ENCODE peak calls at places on chromosomes 1 and 21, in eight cellular contexts. One of them, this sample, is unnamed.

GRCh38 chr1:239232921-239233320 is 153.4 kb upstream of the CHRM3 start:
- DNase-seq in left ventricle myocardium inferior: no peak
- DNase-seq in mammary epithelial cell: no peak
- DNase-seq in astrocyte: no peak
- DNase-seq in transverse colon: no peak
- DNase-seq in pancreas: no peak
- DNase-seq in activated CD8-positive, alpha-beta T cell treated with anti-CD3 and anti-CD28 coated beads for 36 hours: no peak
- DNase-seq in uterus: no peak
- DNase-seq in this sample: no peak

GRCh38 chr21:20721151-20721550 is 277.1 kb upstream of the NCAM2 start:
- DNase-seq in left ventricle myocardium inferior: no peak
- DNase-seq in mammary epithelial cell: no peak
- DNase-seq in astrocyte: peak; percentile 43
- DNase-seq in transverse colon: no peak
- DNase-seq in pancreas: no peak
- DNase-seq in activated CD8-positive, alpha-beta T cell treated with anti-CD3 and anti-CD28 coated beads for 36 hours: no peak
- DNase-seq in uterus: no peak
- DNase-seq in this sample: no peak

GRCh38 chr1:204104331-204105222 is 31.7 kb downstream of the SOX13 start:
- DNase-seq in left ventricle myocardium inferior: no peak
- DNase-seq in mammary epithelial cell: peak; percentile 17
- DNase-seq in astrocyte: peak; percentile 29
- DNase-seq in transverse colon: peak; percentile 71
- DNase-seq in pancreas: no peak
- DNase-seq in activated CD8-positive, alpha-beta T cell treated with anti-CD3 and anti-CD28 coated beads for 36 hours: peak; percentile 47
- DNase-seq in uterus: no peak
- DNase-seq in this sample: no peak

GRCh38 chr1:192311281-192311680 is 5.5 kb upstream of the RGS21 start:
- DNase-seq in left ventricle myocardium inferior: no peak
- DNase-seq in mammary epithelial cell: peak; percentile 10
- DNase-seq in astrocyte: peak; percentile 27
- DNase-seq in transverse colon: no peak
- DNase-seq in pancreas: no peak
- DNase-seq in activated CD8-positive, alpha-beta T cell treated with anti-CD3 and anti-CD28 coated beads for 36 hours: no peak
- DNase-seq in uterus: no peak
- DNase-seq in this sample: peak; percentile 10

GRCh38 chr1:31723828-31724359 is 20.1 kb upstream of the COL16A1 start:
- DNase-seq in left ventricle myocardium inferior: peak; percentile 60
- DNase-seq in mammary epithelial cell: peak; percentile 84
- DNase-seq in astrocyte: peak; percentile 64
- DNase-seq in transverse colon: peak; percentile 72
- DNase-seq in pancreas: peak; percentile 75
- DNase-seq in activated CD8-positive, alpha-beta T cell treated with anti-CD3 and anti-CD28 coated beads for 36 hours: peak; percentile 67
- DNase-seq in uterus: peak; percentile 45
- DNase-seq in this sample: no peak

GRCh38 chr1:92411511-92411910 is 75.2 kb downstream of the GFI1 start:
- DNase-seq in left ventricle myocardium inferior: no peak
- DNase-seq in mammary epithelial cell: peak; percentile 31
- DNase-seq in astrocyte: peak; percentile 54
- DNase-seq in transverse colon: peak; percentile 46
- DNase-seq in pancreas: no peak
- DNase-seq in activated CD8-positive, alpha-beta T cell treated with anti-CD3 and anti-CD28 coated beads for 36 hours: peak; percentile 11
- DNase-seq in uterus: no peak
- DNase-seq in this sample: peak; percentile 42

GRCh38 chr1:68231627-68232303 is 558 bp downstream of the WLS start:
- DNase-seq in left ventricle myocardium inferior: peak; percentile 65
- DNase-seq in mammary epithelial cell: peak; percentile 68
- DNase-seq in astrocyte: peak; percentile 67
- DNase-seq in transverse colon: peak; percentile 69
- DNase-seq in pancreas: peak; percentile 61
- DNase-seq in activated CD8-positive, alpha-beta T cell treated with anti-CD3 and anti-CD28 coated beads for 36 hours: no peak
- DNase-seq in uterus: peak; percentile 67
- DNase-seq in this sample: no peak

GRCh38 chr1:116690809-116691323 is 23.3 kb upstream of the IGSF3 start:
- DNase-seq in left ventricle myocardium inferior: no peak
- DNase-seq in mammary epithelial cell: no peak
- DNase-seq in astrocyte: no peak
- DNase-seq in transverse colon: no peak
- DNase-seq in pancreas: no peak
- DNase-seq in activated CD8-positive, alpha-beta T cell treated with anti-CD3 and anti-CD28 coated beads for 36 hours: no peak
- DNase-seq in uterus: no peak
- DNase-seq in this sample: no peak

GRCh38 chr1:183597656-183598055 is 7.4 kb upstream of the NCF2 start:
- DNase-seq in left ventricle myocardium inferior: no peak
- DNase-seq in mammary epithelial cell: no peak
- DNase-seq in astrocyte: no peak
- DNase-seq in transverse colon: no peak
- DNase-seq in pancreas: no peak
- DNase-seq in activated CD8-positive, alpha-beta T cell treated with anti-CD3 and anti-CD28 coated beads for 36 hours: no peak
- DNase-seq in uterus: no peak
- DNase-seq in this sample: no peak

GRCh38 chr1:24586970-24587820 is 31.3 kb downstream of the NCMAP start:
- DNase-seq in left ventricle myocardium inferior: no peak
- DNase-seq in mammary epithelial cell: peak; percentile 39
- DNase-seq in astrocyte: peak; percentile 25
- DNase-seq in transverse colon: peak; percentile 39
- DNase-seq in pancreas: no peak
- DNase-seq in activated CD8-positive, alpha-beta T cell treated with anti-CD3 and anti-CD28 coated beads for 36 hours: peak; percentile 70
- DNase-seq in uterus: no peak
- DNase-seq in this sample: peak; percentile 14

GRCh38 chr1:32426489-32427255 is 32.4 kb upstream of the BSDC1 start:
- DNase-seq in left ventricle myocardium inferior: no peak
- DNase-seq in mammary epithelial cell: no peak
- DNase-seq in astrocyte: peak; percentile 12
- DNase-seq in transverse colon: peak; percentile 17
- DNase-seq in pancreas: peak; percentile 24
- DNase-seq in activated CD8-positive, alpha-beta T cell treated with anti-CD3 and anti-CD28 coated beads for 36 hours: no peak
- DNase-seq in uterus: peak; percentile 30
- DNase-seq in this sample: no peak

GRCh38 chr1:43853161-43853921 is 80.3 kb upstream of the ARTN start:
- DNase-seq in left ventricle myocardium inferior: peak; percentile 74
- DNase-seq in mammary epithelial cell: peak; percentile 58
- DNase-seq in astrocyte: peak; percentile 85
- DNase-seq in transverse colon: peak; percentile 78
- DNase-seq in pancreas: peak; percentile 52
- DNase-seq in activated CD8-positive, alpha-beta T cell treated with anti-CD3 and anti-CD28 coated beads for 36 hours: peak; percentile 52
- DNase-seq in uterus: no peak
- DNase-seq in this sample: peak; percentile 56

GRCh38 chr1:110170726-110171125 is 20.4 kb downstream of the SLC6A17 start:
- DNase-seq in left ventricle myocardium inferior: no peak
- DNase-seq in mammary epithelial cell: no peak
- DNase-seq in astrocyte: no peak
- DNase-seq in transverse colon: no peak
- DNase-seq in pancreas: no peak
- DNase-seq in activated CD8-positive, alpha-beta T cell treated with anti-CD3 and anti-CD28 coated beads for 36 hours: no peak
- DNase-seq in uterus: no peak
- DNase-seq in this sample: no peak

GRCh38 chr1:31387612-31388011 is 14.7 kb upstream of the FABP3 start:
- DNase-seq in left ventricle myocardium inferior: no peak
- DNase-seq in mammary epithelial cell: no peak
- DNase-seq in astrocyte: no peak
- DNase-seq in transverse colon: no peak
- DNase-seq in pancreas: no peak
- DNase-seq in activated CD8-positive, alpha-beta T cell treated with anti-CD3 and anti-CD28 coated beads for 36 hours: no peak
- DNase-seq in uterus: no peak
- DNase-seq in this sample: no peak

GRCh38 chr1:150186789-150187559 is 37.3 kb downstream of the PLEKHO1 start:
- DNase-seq in left ventricle myocardium inferior: no peak
- DNase-seq in mammary epithelial cell: peak; percentile 23
- DNase-seq in astrocyte: peak; percentile 78
- DNase-seq in transverse colon: no peak
- DNase-seq in pancreas: no peak
- DNase-seq in activated CD8-positive, alpha-beta T cell treated with anti-CD3 and anti-CD28 coated beads for 36 hours: peak; percentile 34
- DNase-seq in uterus: no peak
- DNase-seq in this sample: peak; percentile 17

GRCh38 chr1:245041058-245041698 is 113.6 kb upstream of the KIF26B start:
- DNase-seq in left ventricle myocardium inferior: no peak
- DNase-seq in mammary epithelial cell: no peak
- DNase-seq in astrocyte: no peak
- DNase-seq in transverse colon: no peak
- DNase-seq in pancreas: no peak
- DNase-seq in activated CD8-positive, alpha-beta T cell treated with anti-CD3 and anti-CD28 coated beads for 36 hours: no peak
- DNase-seq in uterus: no peak
- DNase-seq in this sample: no peak
- TF ChIP-seq CTCF in left ventricle myocardium inferior: no peak
- TF ChIP-seq CTCF in mammary epithelial cell: no peak
- TF ChIP-seq CTCF in astrocyte: no peak
- TF ChIP-seq CTCF in transverse colon: no peak
- TF ChIP-seq CTCF in pancreas: no peak
- TF ChIP-seq CTCF in activated CD8-positive, alpha-beta T cell treated with anti-CD3 and anti-CD28 coated beads for 36 hours: no peak
- TF ChIP-seq CTCF in uterus: no peak
- TF ChIP-seq CTCF in this sample: no peak

GRCh38 chr1:212700892-212701819 is 1.5 kb upstream of the BATF3 start:
- DNase-seq in left ventricle myocardium inferior: peak; percentile 46
- DNase-seq in mammary epithelial cell: no peak
- DNase-seq in astrocyte: peak; percentile 48
- DNase-seq in transverse colon: peak; percentile 39
- DNase-seq in pancreas: peak; percentile 34
- DNase-seq in activated CD8-positive, alpha-beta T cell treated with anti-CD3 and anti-CD28 coated beads for 36 hours: peak; percentile 55
- DNase-seq in uterus: peak; percentile 58
- DNase-seq in this sample: peak; percentile 13
- TF ChIP-seq CTCF in left ventricle myocardium inferior: peak; percentile 23
- TF ChIP-seq CTCF in mammary epithelial cell: no peak
- TF ChIP-seq CTCF in astrocyte: no peak
- TF ChIP-seq CTCF in transverse colon: no peak
- TF ChIP-seq CTCF in pancreas: no peak
- TF ChIP-seq CTCF in activated CD8-positive, alpha-beta T cell treated with anti-CD3 and anti-CD28 coated beads for 36 hours: no peak
- TF ChIP-seq CTCF in uterus: peak; percentile 17
- TF ChIP-seq CTCF in this sample: peak; percentile 24

DNA sequence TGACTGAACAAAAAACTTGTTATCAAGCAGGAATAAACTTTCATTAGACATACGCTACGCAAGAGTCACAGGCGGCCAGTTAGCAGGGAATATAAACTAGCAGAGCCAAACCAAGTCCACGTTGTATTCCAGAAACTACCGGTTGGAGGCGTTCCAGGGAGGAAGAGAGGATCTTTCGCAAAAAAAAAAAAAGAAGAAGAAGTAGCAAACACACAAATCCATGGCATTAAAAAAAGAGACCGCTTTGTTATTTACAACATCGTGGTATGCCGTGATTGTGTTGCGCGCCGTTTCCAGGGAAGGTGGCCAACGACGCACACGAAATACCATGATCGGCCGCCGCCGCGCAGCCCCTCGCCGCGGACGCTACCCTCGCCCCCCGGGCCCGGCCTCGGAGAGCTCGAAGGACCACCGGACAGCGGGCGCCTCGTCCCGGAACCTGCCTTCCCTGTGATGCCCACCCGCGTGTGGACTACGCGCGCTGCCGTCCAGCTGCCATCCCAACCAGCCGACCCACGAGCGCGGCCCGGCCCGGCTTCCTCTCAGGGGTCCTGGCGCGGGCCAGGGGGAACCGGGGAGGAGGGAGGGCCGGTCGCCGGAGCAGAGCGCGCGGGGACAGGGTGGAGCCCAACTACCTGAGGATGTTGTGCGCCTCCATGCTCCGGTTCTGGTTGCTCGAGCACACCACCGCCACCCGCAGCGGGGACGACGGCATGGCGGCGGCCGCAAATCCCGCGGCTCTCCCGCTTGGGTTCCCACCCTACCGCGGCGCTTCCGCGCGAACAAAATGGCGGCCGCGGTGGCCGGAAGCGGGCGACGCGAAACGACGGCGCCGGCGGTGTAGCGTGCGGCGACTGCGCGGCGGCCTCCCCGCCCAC is 581 bp downstream of the SSU72 start:
- DNase-seq in left ventricle myocardium inferior: peak; percentile 63
- DNase-seq in mammary epithelial cell: peak; percentile 49
- DNase-seq in astrocyte: peak; percentile 41
- DNase-seq in transverse colon: peak; percentile 65
- DNase-seq in pancreas: peak; percentile 66
- DNase-seq in activated CD8-positive, alpha-beta T cell treated with anti-CD3 and anti-CD28 coated beads for 36 hours: peak; percentile 71
- DNase-seq in uterus: no peak
- DNase-seq in this sample: no peak
- TF ChIP-seq CTCF in left ventricle myocardium inferior: peak; percentile 5
- TF ChIP-seq CTCF in mammary epithelial cell: peak; percentile 16
- TF ChIP-seq CTCF in astrocyte: no peak
- TF ChIP-seq CTCF in transverse colon: no peak
- TF ChIP-seq CTCF in pancreas: no peak
- TF ChIP-seq CTCF in activated CD8-positive, alpha-beta T cell treated with anti-CD3 and anti-CD28 coated beads for 36 hours: peak; percentile 27
- TF ChIP-seq CTCF in uterus: no peak
- TF ChIP-seq CTCF in this sample: peak; percentile 13

GRCh38 chr1:240495652-240496051 is 116.3 kb downstream of the GREM2 start:
- DNase-seq in left ventricle myocardium inferior: no peak
- DNase-seq in mammary epithelial cell: no peak
- DNase-seq in astrocyte: no peak
- DNase-seq in transverse colon: no peak
- DNase-seq in pancreas: no peak
- DNase-seq in activated CD8-positive, alpha-beta T cell treated with anti-CD3 and anti-CD28 coated beads for 36 hours: no peak
- DNase-seq in uterus: no peak
- DNase-seq in this sample: no peak

GRCh38 chr1:240496356-240496755 is 115.6 kb downstream of the GREM2 start:
- DNase-seq in left ventricle myocardium inferior: no peak
- DNase-seq in mammary epithelial cell: no peak
- DNase-seq in astrocyte: no peak
- DNase-seq in transverse colon: no peak
- DNase-seq in pancreas: no peak
- DNase-seq in activated CD8-positive, alpha-beta T cell treated with anti-CD3 and anti-CD28 coated beads for 36 hours: no peak
- DNase-seq in uterus: no peak
- DNase-seq in this sample: no peak

GRCh38 chr1:240491156-240491555 is 120.8 kb downstream of the GREM2 start:
- DNase-seq in left ventricle myocardium inferior: no peak
- DNase-seq in mammary epithelial cell: no peak
- DNase-seq in astrocyte: peak; percentile 79
- DNase-seq in transverse colon: no peak
- DNase-seq in pancreas: no peak
- DNase-seq in activated CD8-positive, alpha-beta T cell treated with anti-CD3 and anti-CD28 coated beads for 36 hours: no peak
- DNase-seq in uterus: no peak
- DNase-seq in this sample: no peak

GRCh38 chr1:240491796-240492195 is 120.2 kb downstream of the GREM2 start:
- DNase-seq in left ventricle myocardium inferior: no peak
- DNase-seq in mammary epithelial cell: no peak
- DNase-seq in astrocyte: no peak
- DNase-seq in transverse colon: no peak
- DNase-seq in pancreas: no peak
- DNase-seq in activated CD8-positive, alpha-beta T cell treated with anti-CD3 and anti-CD28 coated beads for 36 hours: no peak
- DNase-seq in uterus: no peak
- DNase-seq in this sample: no peak

DNA sequence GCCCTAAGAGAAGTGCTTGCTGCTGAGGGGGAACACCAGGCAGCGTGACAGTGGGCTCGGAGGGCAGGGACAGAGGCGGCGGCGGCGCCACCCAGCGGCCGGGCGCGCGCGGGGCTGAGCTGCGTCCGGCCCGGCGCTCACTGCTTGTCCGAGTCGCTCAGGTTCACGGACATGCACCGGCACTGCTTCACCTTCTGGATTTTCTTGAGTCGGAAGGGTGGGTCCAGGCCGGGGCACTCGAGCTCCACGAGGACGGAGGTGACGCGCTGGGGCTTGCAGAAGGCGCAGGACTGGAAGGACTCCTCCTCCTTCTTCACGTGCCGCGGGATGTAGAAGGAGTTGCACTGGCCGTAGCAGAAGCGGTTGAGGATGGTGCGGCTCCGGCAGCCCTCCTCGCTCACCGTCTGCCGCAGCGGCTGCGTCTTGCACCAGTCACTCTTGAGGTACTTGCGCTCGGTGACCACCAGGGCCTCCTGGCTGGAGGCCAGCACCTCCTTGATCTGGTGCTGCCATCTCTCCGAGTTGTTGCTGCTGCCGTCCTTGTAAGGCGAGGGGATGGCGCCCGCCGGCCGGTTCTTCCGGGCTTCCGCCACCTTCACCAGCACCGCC is 119.0 kb downstream of the GREM2 start:
- DNase-seq in left ventricle myocardium inferior: no peak
- DNase-seq in mammary epithelial cell: no peak
- DNase-seq in astrocyte: peak; percentile 44
- DNase-seq in transverse colon: peak; percentile 33
- DNase-seq in pancreas: peak; percentile 27
- DNase-seq in activated CD8-positive, alpha-beta T cell treated with anti-CD3 and anti-CD28 coated beads for 36 hours: peak; percentile 19
- DNase-seq in uterus: no peak
- DNase-seq in this sample: no peak
- TF ChIP-seq CTCF in left ventricle myocardium inferior: peak; percentile 14
- TF ChIP-seq CTCF in mammary epithelial cell: no peak
- TF ChIP-seq CTCF in astrocyte: no peak
- TF ChIP-seq CTCF in transverse colon: no peak
- TF ChIP-seq CTCF in pancreas: no peak
- TF ChIP-seq CTCF in activated CD8-positive, alpha-beta T cell treated with anti-CD3 and anti-CD28 coated beads for 36 hours: no peak
- TF ChIP-seq CTCF in uterus: no peak
- TF ChIP-seq CTCF in this sample: peak; percentile 19